ENCODE peak calls at places on chromosomes 2 and 18, in seven cellular contexts. I is M059J; C is upper lobe of right lung; S is stimulated activated naive CD8-positive, alpha-beta T cell treated with anti-CD3 and anti-CD28 coated beads, Interleukin-15, Interleukin-2, amounts not matched to agents 100 U/mL and 50 U/mL, for 24 hours; P is psoas muscle; A is NCI-H774; W is activated naive CD8-positive, alpha-beta T cell treated with anti-CD3 and anti-CD28 coated beads, Interleukin-2, amount 50 U/mL, for 24 hours. J is an unnamed sample.

GRCh38 chr2:103435010-103435409 is 673.2 kb downstream of the TMEM182 start:
- DNase-seq in W (no peak), I (no peak), P (no peak), C (no peak), S (no peak), A (no peak), J (peak; percentile 53)

GRCh38 chr2:25041307-25041927 is 459 bp upstream of the EFR3B start:
- DNase-seq in S (peak; percentile 27), C (peak; percentile 84), W (peak; percentile 15), P (peak; percentile 39), A (peak; percentile 74), I (peak; percentile 67), J (peak; percentile 74)

GRCh38 chr2:239689410-239689809 is 288.6 kb upstream of the HDAC4 start:
- DNase-seq in P (no peak), C (no peak), A (no peak), W (no peak), I (no peak), S (no peak), J (no peak)

GRCh38 chr2:210528716-210529115 is 27.7 kb upstream of the CPS1 start:
- DNase-seq in W (no peak), S (no peak), C (no peak), P (no peak), I (peak; percentile 25), A (no peak), J (no peak)

GRCh38 chr2:10557506-10558265 is 109.6 kb upstream of the ODC1 start:
- DNase-seq in S (no peak), A (no peak), P (no peak), C (no peak), W (no peak), I (no peak), J (no peak)

GRCh38 chr18:30810580-30810979 is 232.0 kb downstream of the DSC3 start:
- DNase-seq in P (no peak), W (no peak), S (no peak), C (no peak), I (no peak), A (no peak), J (no peak)

GRCh38 chr2:212911011-212911410 is 240.4 kb downstream of the IKZF2 start:
- DNase-seq in P (no peak), W (no peak), A (no peak), I (no peak), S (no peak), C (no peak), J (no peak)

GRCh38 chr2:46873632-46874068 is 42.0 kb downstream of the MCFD2 start:
- DNase-seq in P (peak; percentile 77), W (peak; percentile 51), C (peak; percentile 60), I (peak; percentile 96), S (peak; percentile 57), A (no peak), J (peak; percentile 85)

GRCh38 chr18:7696846-7697245 is 129.7 kb downstream of the PTPRM start:
- DNase-seq in I (no peak), W (no peak), C (no peak), P (no peak), S (no peak), A (no peak), J (no peak)

GRCh38 chr2:71603851-71604708 is 150.7 kb downstream of the DYSF start:
- DNase-seq in P (peak; percentile 10), A (no peak), C (peak; percentile 56), W (no peak), S (no peak), I (no peak), J (no peak)

GRCh38 chr2:61722800-61723199 is 131.1 kb downstream of the FAM161A start:
- DNase-seq in C (no peak), I (no peak), S (no peak), W (no peak), P (no peak), A (no peak), J (no peak)

GRCh38 chr2:57373530-57373929 is 673.1 kb upstream of the VRK2 start:
- DNase-seq in S (no peak), A (no peak), W (no peak), C (no peak), P (no peak), I (peak; percentile 90), J (peak; percentile 33)

GRCh38 chr2:205139822-205140612 is 542.3 kb upstream of the NRP2 start:
- DNase-seq in P (no peak), C (peak; percentile 75), A (no peak), I (no peak), W (no peak), S (no peak), J (no peak)

GRCh38 chr18:23099621-23100020 is 35.7 kb upstream of the CABLES1 start:
- DNase-seq in S (no peak), W (no peak), I (no peak), A (no peak), P (no peak), C (peak; percentile 81), J (peak; percentile 20)

GRCh38 chr18:10051877-10052631 is 138.2 kb downstream of the VAPA start:
- DNase-seq in W (no peak), I (peak; percentile 82), S (no peak), P (peak; percentile 53), A (no peak), C (no peak), J (no peak)

GRCh38 chr2:8247905-8248622 is 433.8 kb upstream of the ID2 start:
- DNase-seq in A (no peak), P (peak; percentile 27), I (no peak), C (no peak), W (no peak), S (no peak), J (no peak)

GRCh38 chr2:148552675-148553331 is 91.7 kb upstream of the EPC2 start:
- DNase-seq in A (peak; percentile 35), C (no peak), S (peak; percentile 22), P (no peak), I (peak; percentile 34), W (no peak), J (no peak)

GRCh38 chr2:122634261-122634660 is 878.8 kb downstream of the TSN start:
- DNase-seq in P (no peak), I (peak; percentile 61), S (no peak), A (no peak), C (no peak), W (no peak), J (peak; percentile 6)

GRCh38 chr2:43579275-43579981 is 16.4 kb downstream of the THADA start:
- DNase-seq in A (no peak), C (no peak), W (no peak), I (no peak), P (no peak), S (no peak), J (no peak)

GRCh38 chr2:35365859-35366258 is 989.7 kb upstream of the CRIM1 start:
- DNase-seq in W (no peak), I (peak; percentile 15), S (no peak), A (no peak), C (no peak), P (no peak), J (no peak)

GRCh38 chr18:22699629-22700028 is 233.5 kb upstream of the RBBP8 start:
- DNase-seq in C (no peak), P (no peak), A (no peak), S (no peak), I (no peak), W (no peak), J (no peak)

GRCh38 chr2:55779459-55780421 is 86.1 kb upstream of the PNPT1 start:
- DNase-seq in I (peak; percentile 96), W (no peak), C (no peak), S (no peak), A (no peak), P (no peak), J (peak; percentile 91)

GRCh38 chr18:69718912-69719547 is 228.6 kb downstream of the CD226 start:
- DNase-seq in P (no peak), C (no peak), W (no peak), I (no peak), S (no peak), A (no peak), J (no peak)

GRCh38 chr2:207749873-207750272 is 19.8 kb downstream of the FZD5 start:
- DNase-seq in P (no peak), I (no peak), A (no peak), S (no peak), W (no peak), C (no peak), J (no peak)

GRCh38 chr2:38076710-38077430 is 919 bp upstream of the CYP1B1 start:
- DNase-seq in W (peak; percentile 79), P (peak; percentile 79), A (peak; percentile 58), S (peak; percentile 81), I (peak; percentile 95), C (peak; percentile 95), J (peak; percentile 49)

J was measured in trophoblast cell.